ENCODE peak calls at places on chromosomes 3 and 15, in seven cellular contexts. X is tibial nerve; D is cardiac fibroblast; R is CD4-positive, CD25-positive, alpha-beta regulatory T cell; Q is OCI-LY7; B is stomach; O is NT2/D1. J is an unnamed sample.
A peak's percentile ranks its signal among the peaks of the same experiment; 100 is the strongest.

GRCh38 chr3:57948782-57949242 is 59.4 kb upstream of the FLNB start:
- DNase-seq in X (no peak), D (no peak), R (no peak), Q (no peak), B (no peak), O (peak; percentile 47), J (no peak)

GRCh38 chr3:51722362-51722761 is 15.5 kb downstream of the GRM2 start:
- DNase-seq in X (no peak), D (no peak), R (peak; percentile 52), Q (peak; percentile 26), B (no peak), O (no peak), J (peak; percentile 16)

GRCh38 chr3:176755552-176755951 is 441.7 kb downstream of the TBL1XR1 start:
- DNase-seq in X (no peak), D (no peak), R (no peak), Q (no peak), B (no peak), O (no peak), J (no peak)

GRCh38 chr15:52488830-52489229 is 39.9 kb downstream of the MYO5A start:
- DNase-seq in X (no peak), D (no peak), R (no peak), Q (no peak), B (no peak), O (no peak), J (no peak)

GRCh38 chr3:172749201-172749965 is 1.1 kb upstream of the ECT2 start:
- DNase-seq in X (peak; percentile 25), D (peak; percentile 98), R (no peak), Q (no peak), B (peak; percentile 39), O (no peak), J (no peak)

GRCh38 chr3:148459931-148460513 is 237.7 kb upstream of the AGTR1 start:
- DNase-seq in X (no peak), D (peak; percentile 60), R (peak; percentile 5), Q (peak; percentile 19), B (no peak), O (no peak), J (peak; percentile 9)

GRCh38 chr3:136772709-136773108 is 20.5 kb upstream of the STAG1 start:
- DNase-seq in X (no peak), D (peak; percentile 34), R (no peak), Q (no peak), B (no peak), O (no peak), J (no peak)

GRCh38 chr3:23096041-23096440 is 107.1 kb upstream of the UBE2E2 start:
- DNase-seq in X (no peak), D (peak; percentile 38), R (no peak), Q (no peak), B (no peak), O (peak; percentile 74), J (no peak)

GRCh38 chr15:57861039-57861638 is 154.6 kb downstream of the POLR2M start:
- DNase-seq in X (no peak), D (peak; percentile 87), R (peak; percentile 75), Q (peak; percentile 52), B (no peak), O (peak; percentile 57), J (peak; percentile 77)

GRCh38 chr3:122977645-122978466 is 49.7 kb downstream of the SEMA5B start:
- DNase-seq in X (no peak), D (peak; percentile 69), R (no peak), Q (no peak), B (no peak), O (no peak), J (no peak)

GRCh38 chr3:191256405-191256804 is 57.4 kb downstream of the OSTN start:
- DNase-seq in X (no peak), D (no peak), R (no peak), Q (no peak), B (no peak), O (no peak), J (no peak)

GRCh38 chr15:76963596-76963995 is 31.3 kb upstream of the PSTPIP1 start:
- DNase-seq in X (no peak), D (no peak), R (no peak), Q (no peak), B (no peak), O (no peak), J (no peak)

GRCh38 chr3:187567741-187568140 is 102.5 kb downstream of the SST start:
- DNase-seq in X (no peak), D (peak; percentile 75), R (no peak), Q (no peak), B (no peak), O (no peak), J (no peak)

GRCh38 chr3:73805435-73805834 is 180.7 kb upstream of the PDZRN3 start:
- DNase-seq in X (peak; percentile 77), D (peak; percentile 77), R (no peak), Q (no peak), B (no peak), O (no peak), J (no peak)

GRCh38 chr3:119237299-119237698 is 3.4 kb downstream of the B4GALT4 start:
- DNase-seq in X (no peak), D (no peak), R (no peak), Q (no peak), B (no peak), O (no peak), J (no peak)

GRCh38 chr3:119240582-119241434 is at the start of gene B4GALT4:
- DNase-seq in X (peak; percentile 71), D (peak; percentile 85), R (peak; percentile 86), Q (peak; percentile 93), B (peak; percentile 92), O (peak; percentile 84), J (peak; percentile 55)

GRCh38 chr3:119240101-119240581 is 537 bp downstream of the B4GALT4 start:
- DNase-seq in X (peak; percentile 24), D (peak; percentile 19), R (peak; percentile 46), Q (no peak), B (no peak), O (no peak), J (no peak)

GRCh38 chr3:119236756-119237155 is 3.9 kb downstream of the B4GALT4 start:
- DNase-seq in X (no peak), D (no peak), R (no peak), Q (no peak), B (no peak), O (no peak), J (no peak)

DNA sequence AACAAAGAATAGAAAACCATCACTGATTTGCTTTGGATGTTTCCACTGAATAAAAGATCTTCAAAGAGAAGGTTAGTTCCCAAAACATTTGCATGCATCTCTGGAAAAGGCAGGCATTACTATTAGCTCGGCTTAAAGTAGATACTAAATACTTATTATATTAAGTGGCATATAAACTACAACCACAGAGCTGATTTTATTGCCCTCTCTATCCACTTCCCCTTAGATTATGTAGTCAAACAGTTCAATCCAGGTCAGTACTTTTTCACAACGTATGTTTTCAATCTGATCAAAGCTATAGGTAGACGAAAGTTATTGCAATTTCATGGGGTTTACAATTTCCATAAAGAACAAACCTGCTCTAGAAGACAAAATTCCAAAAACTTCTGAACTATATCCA is 1.3 kb downstream of the B4GALT4 start:
- DNase-seq in X (no peak), D (peak; percentile 11), R (peak; percentile 34), Q (peak; percentile 21), B (no peak), O (no peak), J (no peak)
- H3K4me3 ChIP-seq in X (peak overlapping the region; percentile 91), D (peak overlapping the region; percentile 75), R (peak overlapping the region; percentile 84), Q (peak overlapping the region; percentile 78), B (peak overlapping the region; percentile 80), O (no peak overlapping the region), J (no peak overlapping the region)

GRCh38 chr3:124829819-124830554 is 57.2 kb downstream of the ITGB5 start:
- DNase-seq in X (no peak), D (no peak), R (no peak), Q (no peak), B (no peak), O (no peak), J (no peak)
- H3K4me3 ChIP-seq in X (no peak overlapping the region), D (no peak overlapping the region), R (no peak overlapping the region), Q (no peak overlapping the region), B (no peak overlapping the region), O (no peak overlapping the region), J (no peak overlapping the region)

GRCh38 chr3:151377768-151378385 is 6.7 kb downstream of the P2RY12 start:
- DNase-seq in X (no peak), D (no peak), R (no peak), Q (no peak), B (no peak), O (no peak), J (no peak)
- H3K4me3 ChIP-seq in X (no peak overlapping the region), D (no peak overlapping the region), R (no peak overlapping the region), Q (no peak overlapping the region), B (no peak overlapping the region), O (no peak overlapping the region), J (no peak overlapping the region)

DNA sequence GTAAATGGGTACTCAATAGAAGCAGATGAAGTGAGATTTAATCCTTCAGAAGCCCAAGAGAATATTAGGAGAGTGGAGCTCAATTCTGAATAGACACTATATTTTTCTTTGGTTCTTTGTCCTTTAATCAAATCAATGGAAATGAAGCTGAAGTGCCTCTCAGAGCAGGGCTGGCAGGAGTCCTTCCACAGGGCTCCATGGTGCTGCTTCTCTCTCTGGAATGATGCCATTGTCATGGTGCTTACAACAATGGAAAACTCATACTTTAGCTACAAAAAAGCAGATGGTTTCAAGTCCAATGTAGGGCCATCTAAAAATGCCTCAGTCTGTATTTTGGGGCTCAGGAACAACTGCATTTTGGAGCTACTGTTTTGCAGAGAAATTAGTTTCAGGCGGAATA is 125.1 kb downstream of the SNRK start:
- DNase-seq in X (no peak), D (no peak), R (no peak), Q (no peak), B (no peak), O (no peak), J (no peak)
- H3K4me3 ChIP-seq in X (no peak overlapping the region), D (no peak overlapping the region), R (no peak overlapping the region), Q (no peak overlapping the region), B (no peak overlapping the region), O (no peak overlapping the region), J (no peak overlapping the region)

DNA sequence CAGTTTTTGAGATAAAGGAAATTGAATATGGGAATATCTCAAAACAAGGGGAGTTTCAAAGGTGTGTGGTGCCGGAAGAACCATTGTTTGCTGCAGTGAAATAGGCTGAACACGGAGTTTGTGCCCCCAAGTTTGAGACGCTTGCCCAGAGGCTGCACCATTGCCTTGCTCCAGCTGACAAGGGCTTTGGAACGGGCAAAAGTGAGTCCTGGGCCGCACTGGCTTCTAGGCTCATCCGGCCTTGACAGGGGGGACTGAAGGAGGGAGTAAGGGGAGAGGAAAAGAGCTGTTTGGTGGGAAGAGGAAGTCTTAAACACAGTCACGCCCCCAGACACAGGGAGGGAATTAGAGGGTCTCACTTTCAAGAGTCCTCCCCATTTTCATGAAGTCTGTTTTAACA is 269.9 kb downstream of the FAM43A start:
- DNase-seq in X (no peak), D (no peak), R (no peak), Q (no peak), B (no peak), O (no peak), J (no peak)
- H3K4me3 ChIP-seq in X (no peak overlapping the region), D (no peak overlapping the region), R (no peak overlapping the region), Q (no peak overlapping the region), B (no peak overlapping the region), O (no peak overlapping the region), J (no peak overlapping the region)

GRCh38 chr3:129723558-129724324 is 117.3 kb upstream of the PLXND1 start:
- DNase-seq in X (peak; percentile 83), D (peak; percentile 91), R (no peak), Q (no peak), B (no peak), O (no peak), J (no peak)
- H3K4me3 ChIP-seq in X (no peak overlapping the region), D (no peak overlapping the region), R (no peak overlapping the region), Q (no peak overlapping the region), B (no peak overlapping the region), O (no peak overlapping the region), J (no peak overlapping the region)